ENCODE peak calls at places on chromosomes 1 and 21, in eight cellular contexts. L, X, M, I, A, Q, T and W are unnamed samples.

GRCh38 chr1:236850077-236850476 is 55.0 kb downstream of the MTR start:
- DNase-seq in L (no peak), X (no peak), M (no peak), I (no peak), A (no peak), Q (no peak), T (no peak), W (no peak)

GRCh38 chr1:198113302-198113701 is 43.5 kb upstream of the NEK7 start:
- DNase-seq in L (no peak), X (peak; percentile 85), M (no peak), I (no peak), A (no peak), Q (no peak), T (no peak), W (no peak)

GRCh38 chr1:23013657-23014056 is 2.0 kb downstream of the TEX46 start:
- DNase-seq in L (no peak), X (no peak), M (peak; percentile 48), I (no peak), A (no peak), Q (no peak), T (no peak), W (no peak)

GRCh38 chr21:35833388-35833787 is 226.9 kb downstream of the SETD4 start:
- DNase-seq in L (no peak), X (no peak), M (no peak), I (no peak), A (no peak), Q (no peak), T (no peak), W (no peak)

GRCh38 chr1:232923739-232924386 is 26.5 kb upstream of the NTPCR start:
- DNase-seq in L (no peak), X (peak; percentile 82), M (no peak), I (peak; percentile 81), A (no peak), Q (no peak), T (no peak), W (no peak)

GRCh38 chr1:83495560-83495959 is 503.4 kb downstream of the TTLL7 start:
- DNase-seq in L (no peak), X (no peak), M (no peak), I (no peak), A (no peak), Q (no peak), T (no peak), W (no peak)

GRCh38 chr1:244329591-244330317 is 122.0 kb downstream of the ADSS2 start:
- DNase-seq in L (no peak), X (no peak), M (no peak), I (no peak), A (no peak), Q (no peak), T (no peak), W (no peak)

GRCh38 chr1:118945460-118945859 is 42.7 kb downstream of the TBX15 start:
- DNase-seq in L (no peak), X (no peak), M (no peak), I (no peak), A (no peak), Q (no peak), T (no peak), W (no peak)

GRCh38 chr1:156389311-156389710 is 20.3 kb downstream of the RHBG start:
- DNase-seq in L (no peak), X (no peak), M (no peak), I (no peak), A (no peak), Q (no peak), T (no peak), W (no peak)

GRCh38 chr1:163440090-163440489 is 118.3 kb downstream of the NUF2 start:
- DNase-seq in L (no peak), X (no peak), M (no peak), I (no peak), A (peak; percentile 27), Q (no peak), T (no peak), W (no peak)

GRCh38 chr1:51924455-51924854 is 45.9 kb upstream of the NRDC start:
- DNase-seq in L (no peak), X (peak; percentile 48), M (no peak), I (no peak), A (no peak), Q (no peak), T (no peak), W (no peak)

GRCh38 chr1:219120625-219121544 is 52.8 kb upstream of the LYPLAL1 start:
- DNase-seq in L (no peak), X (peak; percentile 83), M (no peak), I (no peak), A (peak; percentile 24), Q (no peak), T (no peak), W (no peak)

GRCh38 chr1:6998267-6998666 is 213.0 kb downstream of the CAMTA1 start:
- DNase-seq in L (no peak), X (no peak), M (peak; percentile 86), I (no peak), A (no peak), Q (peak; percentile 56), T (no peak), W (peak; percentile 35)

GRCh38 chr1:220788146-220788545 is 1.4 kb downstream of the MTARC1 start:
- DNase-seq in L (no peak), X (peak; percentile 15), M (no peak), I (no peak), A (no peak), Q (no peak), T (no peak), W (no peak)

GRCh38 chr1:84809023-84809422 is 84.0 kb downstream of the LPAR3 start:
- DNase-seq in L (no peak), X (no peak), M (no peak), I (no peak), A (no peak), Q (no peak), T (no peak), W (no peak)

GRCh38 chr1:170562644-170563338 is 30.8 kb downstream of the GORAB start:
- DNase-seq in L (peak; percentile 15), X (peak; percentile 87), M (peak; percentile 61), I (no peak), A (peak; percentile 79), Q (peak; percentile 45), T (no peak), W (no peak)

GRCh38 chr1:97017895-97018294 is 296.3 kb downstream of the PTBP2 start:
- DNase-seq in L (no peak), X (no peak), M (peak; percentile 39), I (no peak), A (no peak), Q (no peak), T (no peak), W (peak; percentile 5)

GRCh38 chr1:23756676-23757075 is 13.4 kb downstream of the ELOA start:
- DNase-seq in L (no peak), X (peak; percentile 45), M (no peak), I (no peak), A (no peak), Q (no peak), T (no peak), W (no peak)

GRCh38 chr1:230573647-230574046 is 68.6 kb upstream of the COG2 start:
- DNase-seq in L (no peak), X (no peak), M (no peak), I (no peak), A (no peak), Q (no peak), T (no peak), W (no peak)

GRCh38 chr21:26444646-26445045 is 128.4 kb downstream of the CYYR1 start:
- DNase-seq in L (no peak), X (no peak), M (no peak), I (no peak), A (no peak), Q (no peak), T (no peak), W (no peak)

GRCh38 chr21:26445440-26445839 is 127.6 kb downstream of the CYYR1 start:
- DNase-seq in L (no peak), X (peak; percentile 87), M (no peak), I (no peak), A (no peak), Q (no peak), T (no peak), W (no peak)

GRCh38 chr21:26443291-26443690 is 129.8 kb downstream of the CYYR1 start:
- DNase-seq in L (no peak), X (peak; percentile 56), M (no peak), I (no peak), A (no peak), Q (no peak), T (no peak), W (no peak)

GRCh38 chr21:26441081-26441610 is 131.9 kb downstream of the CYYR1 start:
- DNase-seq in L (no peak), X (no peak), M (no peak), I (no peak), A (no peak), Q (no peak), T (no peak), W (no peak)

DNA sequence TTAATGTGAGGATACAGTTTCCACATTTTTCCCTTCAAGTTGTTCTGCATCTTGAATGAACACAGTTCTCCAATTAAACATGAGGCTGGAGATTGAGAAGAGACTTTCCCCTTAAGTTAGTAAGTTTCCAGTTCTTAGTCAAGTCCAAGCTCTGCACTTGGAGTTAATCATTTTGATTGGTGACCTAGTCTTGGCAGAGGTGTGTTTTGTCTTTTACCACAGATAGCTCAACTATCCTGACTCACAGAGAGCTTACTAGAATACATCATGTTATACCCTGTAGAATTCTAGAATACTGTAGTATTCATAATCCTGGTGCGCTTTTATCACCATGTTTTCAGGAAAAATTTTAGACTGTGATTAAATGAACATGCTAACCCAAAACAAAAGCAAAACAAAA is 129.2 kb downstream of the CYYR1 start:
- DNase-seq in L (no peak), X (peak; percentile 81), M (no peak), I (no peak), A (no peak), Q (no peak), T (no peak), W (no peak)
- H3K9me3 ChIP-seq in L (no peaks in the 10 kb centered on the region), X (no peaks in the 10 kb centered on the region), M (no peaks in the 10 kb centered on the region), I (no peaks in the 10 kb centered on the region), A (no peaks in the 10 kb centered on the region), Q (no peaks in the 10 kb centered on the region), T (no peaks in the 10 kb centered on the region), W (no peaks in the 10 kb centered on the region)

GRCh38 chr1:94713472-94714141 is 106.5 kb upstream of the SLC44A3 start:
- DNase-seq in L (peak; percentile 62), X (peak; percentile 95), M (peak; percentile 94), I (no peak), A (peak; percentile 92), Q (peak; percentile 66), T (no peak), W (peak; percentile 70)
- H3K27ac ChIP-seq in L (peak overlapping the region; percentile 61), X (peak overlapping the region; percentile 56), M (no peak overlapping the region), I (no peak overlapping the region), A (peak overlapping the region; percentile 46), Q (no peak overlapping the region), T (no peak overlapping the region), W (no peak overlapping the region)

DNA sequence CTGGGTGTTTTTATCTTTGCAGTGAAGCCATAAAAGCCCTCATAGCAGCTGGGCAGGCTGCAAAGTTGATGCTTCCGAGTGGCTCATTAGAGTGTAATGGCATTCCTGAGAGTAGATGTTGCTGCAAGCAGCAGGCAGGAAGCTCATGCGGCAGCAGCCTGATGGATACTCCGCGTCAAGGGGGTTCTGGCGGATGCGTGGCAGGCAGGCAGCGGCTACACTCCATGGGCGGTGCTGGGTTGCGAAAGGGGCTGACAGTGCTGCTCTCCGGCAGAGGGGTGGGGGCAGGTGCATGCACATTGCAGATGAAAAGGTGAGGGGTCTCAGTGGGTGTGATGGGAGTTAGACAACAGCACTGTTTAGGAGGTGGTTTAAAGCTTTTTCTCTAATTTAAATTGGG is 93.2 kb upstream of the AJAP1 start:
- DNase-seq in L (no peak), X (no peak), M (peak; percentile 36), I (no peak), A (no peak), Q (no peak), T (no peak), W (no peak)
- H3K9me3 ChIP-seq in L (no peaks in the 10 kb centered on the region), X (peaks cover 9% of the 10 kb centered on the region), M (no peaks in the 10 kb centered on the region), I (no peaks in the 10 kb centered on the region), A (no peaks in the 10 kb centered on the region), Q (no peaks in the 10 kb centered on the region), T (no peaks in the 10 kb centered on the region), W (peaks cover 28% of the 10 kb centered on the region)

GRCh38 chr1:211830055-211830329 is 571 bp downstream of the LPGAT1 start:
- DNase-seq in L (no peak), X (no peak), M (no peak), I (peak; percentile 33), A (peak; percentile 32), Q (peak; percentile 18), T (no peak), W (no peak)
- H3K27ac ChIP-seq in L (peak overlapping the region; percentile 95), X (peak overlapping the region; percentile 44), M (no peak overlapping the region), I (peak overlapping the region; percentile 66), A (peak overlapping the region; percentile 96), Q (peak overlapping the region; percentile 89), T (peak overlapping the region; percentile 84), W (no peak overlapping the region)